ENCODE peak calls at places on chromosomes 3 and 15, in six cellular contexts. One of them, this sample, is unnamed.

GRCh38 chr15:73686781-73687256 is 2.6 kb downstream of the CD276 start:
- DNase-seq in HL-60: no peak
- DNase-seq in dorsolateral prefrontal cortex: no peak
- DNase-seq in astrocyte of the spinal cord: peak
- DNase-seq in mucosa of descending colon: no peak
- DNase-seq in neural crest cell: no peak
- DNase-seq in this sample: no peak

GRCh38 chr15:58842713-58843396 is 71.8 kb downstream of the MINDY2 start:
- DNase-seq in neural crest cell: no peak
- DNase-seq in dorsolateral prefrontal cortex: no peak
- DNase-seq in astrocyte of the spinal cord: no peak
- DNase-seq in mucosa of descending colon: no peak
- DNase-seq in HL-60: no peak
- DNase-seq in this sample: no peak

GRCh38 chr3:14368146-14368545 is 34.3 kb upstream of the SLC6A6 start:
- DNase-seq in dorsolateral prefrontal cortex: no peak
- DNase-seq in mucosa of descending colon: no peak
- DNase-seq in neural crest cell: no peak
- DNase-seq in astrocyte of the spinal cord: no peak
- DNase-seq in HL-60: no peak
- DNase-seq in this sample: no peak

GRCh38 chr3:12992629-12993021 is 80.6 kb downstream of the IQSEC1 start:
- DNase-seq in dorsolateral prefrontal cortex: no peak
- DNase-seq in mucosa of descending colon: no peak
- DNase-seq in neural crest cell: no peak
- DNase-seq in astrocyte of the spinal cord: no peak
- DNase-seq in HL-60: no peak
- DNase-seq in this sample: no peak

GRCh38 chr3:20043398-20043797 is 3.2 kb downstream of the KAT2B start:
- DNase-seq in HL-60: no peak
- DNase-seq in mucosa of descending colon: peak
- DNase-seq in dorsolateral prefrontal cortex: peak
- DNase-seq in astrocyte of the spinal cord: no peak
- DNase-seq in neural crest cell: no peak
- DNase-seq in this sample: no peak

GRCh38 chr3:12557472-12558105 is 702 bp downstream of the MKRN2 start:
- DNase-seq in neural crest cell: no peak
- DNase-seq in HL-60: no peak
- DNase-seq in mucosa of descending colon: no peak
- DNase-seq in dorsolateral prefrontal cortex: no peak
- DNase-seq in astrocyte of the spinal cord: peak
- DNase-seq in this sample: no peak

GRCh38 chr3:35772364-35773009 is 133.2 kb downstream of the ARPP21 start:
- DNase-seq in dorsolateral prefrontal cortex: no peak
- DNase-seq in HL-60: no peak
- DNase-seq in mucosa of descending colon: no peak
- DNase-seq in astrocyte of the spinal cord: peak
- DNase-seq in neural crest cell: no peak
- DNase-seq in this sample: no peak

GRCh38 chr15:65772909-65773308 is 19.2 kb downstream of the DENND4A start:
- DNase-seq in astrocyte of the spinal cord: no peak
- DNase-seq in neural crest cell: no peak
- DNase-seq in HL-60: no peak
- DNase-seq in dorsolateral prefrontal cortex: no peak
- DNase-seq in mucosa of descending colon: no peak
- DNase-seq in this sample: no peak

GRCh38 chr3:148881286-148881685 is 16.2 kb downstream of the CPA3 start:
- DNase-seq in astrocyte of the spinal cord: peak
- DNase-seq in mucosa of descending colon: no peak
- DNase-seq in HL-60: no peak
- DNase-seq in dorsolateral prefrontal cortex: no peak
- DNase-seq in neural crest cell: no peak
- DNase-seq in this sample: no peak

GRCh38 chr3:131883086-131883485 is 151.7 kb downstream of the CPNE4 start:
- DNase-seq in astrocyte of the spinal cord: no peak
- DNase-seq in neural crest cell: no peak
- DNase-seq in HL-60: no peak
- DNase-seq in dorsolateral prefrontal cortex: no peak
- DNase-seq in mucosa of descending colon: no peak
- DNase-seq in this sample: no peak

GRCh38 chr3:183822631-183823030 is 2.7 kb downstream of the MAP6D1 start:
- DNase-seq in astrocyte of the spinal cord: no peak
- DNase-seq in mucosa of descending colon: no peak
- DNase-seq in HL-60: no peak
- DNase-seq in dorsolateral prefrontal cortex: peak
- DNase-seq in neural crest cell: peak
- DNase-seq in this sample: no peak

GRCh38 chr3:101261506-101261905 is 58.9 kb downstream of the IMPG2 start:
- DNase-seq in mucosa of descending colon: no peak
- DNase-seq in neural crest cell: no peak
- DNase-seq in HL-60: no peak
- DNase-seq in dorsolateral prefrontal cortex: no peak
- DNase-seq in astrocyte of the spinal cord: peak
- DNase-seq in this sample: no peak

GRCh38 chr15:94470492-94470891 is 239.1 kb downstream of the MCTP2 start:
- DNase-seq in neural crest cell: no peak
- DNase-seq in dorsolateral prefrontal cortex: no peak
- DNase-seq in HL-60: no peak
- DNase-seq in mucosa of descending colon: no peak
- DNase-seq in astrocyte of the spinal cord: no peak
- DNase-seq in this sample: no peak

GRCh38 chr15:38994310-38994709 is 429.7 kb upstream of the RASGRP1 start:
- DNase-seq in mucosa of descending colon: no peak
- DNase-seq in astrocyte of the spinal cord: no peak
- DNase-seq in dorsolateral prefrontal cortex: no peak
- DNase-seq in neural crest cell: no peak
- DNase-seq in HL-60: no peak
- DNase-seq in this sample: no peak

GRCh38 chr3:150402217-150402616 is 5.9 kb upstream of the TSC22D2 start:
- DNase-seq in dorsolateral prefrontal cortex: no peak
- DNase-seq in mucosa of descending colon: no peak
- DNase-seq in HL-60: no peak
- DNase-seq in astrocyte of the spinal cord: no peak
- DNase-seq in neural crest cell: no peak
- DNase-seq in this sample: no peak

GRCh38 chr15:94844533-94845390 is 613.4 kb downstream of the MCTP2 start:
- DNase-seq in dorsolateral prefrontal cortex: no peak
- DNase-seq in neural crest cell: peak
- DNase-seq in mucosa of descending colon: peak
- DNase-seq in astrocyte of the spinal cord: peak
- DNase-seq in HL-60: no peak
- DNase-seq in this sample: peak

GRCh38 chr15:54273928-54274327 is 295.7 kb downstream of the UNC13C start:
- DNase-seq in dorsolateral prefrontal cortex: no peak
- DNase-seq in astrocyte of the spinal cord: no peak
- DNase-seq in neural crest cell: no peak
- DNase-seq in mucosa of descending colon: no peak
- DNase-seq in HL-60: no peak
- DNase-seq in this sample: peak

GRCh38 chr15:34203936-34204335 is 6.0 kb downstream of the KATNBL1 start:
- DNase-seq in mucosa of descending colon: no peak
- DNase-seq in astrocyte of the spinal cord: no peak
- DNase-seq in neural crest cell: no peak
- DNase-seq in HL-60: no peak
- DNase-seq in dorsolateral prefrontal cortex: no peak
- DNase-seq in this sample: no peak

GRCh38 chr3:108936924-108937689 is 16.6 kb downstream of the GUCA1C start:
- DNase-seq in HL-60: no peak
- DNase-seq in neural crest cell: no peak
- DNase-seq in astrocyte of the spinal cord: no peak
- DNase-seq in dorsolateral prefrontal cortex: no peak
- DNase-seq in mucosa of descending colon: no peak
- DNase-seq in this sample: no peak

GRCh38 chr15:46848704-46849103 is 868.6 kb upstream of the SEMA6D start:
- DNase-seq in HL-60: no peak
- DNase-seq in dorsolateral prefrontal cortex: no peak
- DNase-seq in astrocyte of the spinal cord: peak
- DNase-seq in neural crest cell: no peak
- DNase-seq in mucosa of descending colon: no peak
- DNase-seq in this sample: no peak

GRCh38 chr15:95825672-95826387 is 504.7 kb upstream of the NR2F2 start:
- DNase-seq in HL-60: no peak
- DNase-seq in dorsolateral prefrontal cortex: no peak
- DNase-seq in mucosa of descending colon: no peak
- DNase-seq in astrocyte of the spinal cord: no peak
- DNase-seq in neural crest cell: no peak
- DNase-seq in this sample: no peak

GRCh38 chr3:48989796-48990635 is at the start of gene P4HTM:
- DNase-seq in neural crest cell: peak
- DNase-seq in HL-60: peak
- DNase-seq in dorsolateral prefrontal cortex: peak
- DNase-seq in astrocyte of the spinal cord: peak
- DNase-seq in mucosa of descending colon: peak
- DNase-seq in this sample: peak
- TF ChIP-seq CTCF in neural crest cell: peak
- TF ChIP-seq CTCF in HL-60: no peak
- TF ChIP-seq CTCF in dorsolateral prefrontal cortex: peak
- TF ChIP-seq CTCF in astrocyte of the spinal cord: peak
- TF ChIP-seq CTCF in mucosa of descending colon: no peak
- TF ChIP-seq CTCF in this sample: no peak

GRCh38 chr3:15795563-15796308 is 2.0 kb downstream of the ANKRD28 start:
- DNase-seq in HL-60: no peak
- DNase-seq in dorsolateral prefrontal cortex: no peak
- DNase-seq in neural crest cell: no peak
- DNase-seq in astrocyte of the spinal cord: peak
- DNase-seq in mucosa of descending colon: no peak
- DNase-seq in this sample: no peak

GRCh38 chr3:15796331-15796730 is 1.4 kb downstream of the ANKRD28 start:
- DNase-seq in astrocyte of the spinal cord: no peak
- DNase-seq in mucosa of descending colon: no peak
- DNase-seq in HL-60: no peak
- DNase-seq in dorsolateral prefrontal cortex: no peak
- DNase-seq in neural crest cell: no peak
- DNase-seq in this sample: no peak

GRCh38 chr3:15796771-15797599 is 794 bp downstream of the ANKRD28 start:
- DNase-seq in neural crest cell: peak
- DNase-seq in dorsolateral prefrontal cortex: no peak
- DNase-seq in astrocyte of the spinal cord: peak
- DNase-seq in HL-60: no peak
- DNase-seq in mucosa of descending colon: no peak
- DNase-seq in this sample: no peak

GRCh38 chr3:15798533-15799245 is 910 bp upstream of the ANKRD28 start:
- DNase-seq in mucosa of descending colon: no peak
- DNase-seq in dorsolateral prefrontal cortex: no peak
- DNase-seq in HL-60: no peak
- DNase-seq in astrocyte of the spinal cord: no peak
- DNase-seq in neural crest cell: no peak
- DNase-seq in this sample: no peak

GRCh38 chr3:15797600-15798303 is at the start of gene ANKRD28:
- DNase-seq in mucosa of descending colon: no peak
- DNase-seq in HL-60: peak
- DNase-seq in dorsolateral prefrontal cortex: no peak
- DNase-seq in astrocyte of the spinal cord: peak
- DNase-seq in neural crest cell: peak
- DNase-seq in this sample: no peak
- TF ChIP-seq CTCF in mucosa of descending colon: no peak
- TF ChIP-seq CTCF in HL-60: no peak
- TF ChIP-seq CTCF in dorsolateral prefrontal cortex: no peak
- TF ChIP-seq CTCF in astrocyte of the spinal cord: no peak
- TF ChIP-seq CTCF in neural crest cell: peak
- TF ChIP-seq CTCF in this sample: no peak

GRCh38 chr3:52450489-52451236 is 3.2 kb downstream of the TNNC1 start:
- DNase-seq in mucosa of descending colon: no peak
- DNase-seq in dorsolateral prefrontal cortex: no peak
- DNase-seq in astrocyte of the spinal cord: no peak
- DNase-seq in neural crest cell: no peak
- DNase-seq in HL-60: no peak
- DNase-seq in this sample: no peak

GRCh38 chr3:52452570-52453221 is 1.1 kb downstream of the TNNC1 start:
- DNase-seq in neural crest cell: no peak
- DNase-seq in mucosa of descending colon: no peak
- DNase-seq in astrocyte of the spinal cord: no peak
- DNase-seq in dorsolateral prefrontal cortex: no peak
- DNase-seq in HL-60: no peak
- DNase-seq in this sample: no peak

GRCh38 chr3:52452126-52452525 is 1.7 kb downstream of the TNNC1 start:
- DNase-seq in neural crest cell: no peak
- DNase-seq in astrocyte of the spinal cord: no peak
- DNase-seq in HL-60: no peak
- DNase-seq in dorsolateral prefrontal cortex: no peak
- DNase-seq in mucosa of descending colon: no peak
- DNase-seq in this sample: no peak

GRCh38 chr3:52453496-52454234 is at the start of gene TNNC1:
- DNase-seq in neural crest cell: no peak
- DNase-seq in HL-60: no peak
- DNase-seq in dorsolateral prefrontal cortex: no peak
- DNase-seq in astrocyte of the spinal cord: no peak
- DNase-seq in mucosa of descending colon: no peak
- DNase-seq in this sample: no peak

DNA sequence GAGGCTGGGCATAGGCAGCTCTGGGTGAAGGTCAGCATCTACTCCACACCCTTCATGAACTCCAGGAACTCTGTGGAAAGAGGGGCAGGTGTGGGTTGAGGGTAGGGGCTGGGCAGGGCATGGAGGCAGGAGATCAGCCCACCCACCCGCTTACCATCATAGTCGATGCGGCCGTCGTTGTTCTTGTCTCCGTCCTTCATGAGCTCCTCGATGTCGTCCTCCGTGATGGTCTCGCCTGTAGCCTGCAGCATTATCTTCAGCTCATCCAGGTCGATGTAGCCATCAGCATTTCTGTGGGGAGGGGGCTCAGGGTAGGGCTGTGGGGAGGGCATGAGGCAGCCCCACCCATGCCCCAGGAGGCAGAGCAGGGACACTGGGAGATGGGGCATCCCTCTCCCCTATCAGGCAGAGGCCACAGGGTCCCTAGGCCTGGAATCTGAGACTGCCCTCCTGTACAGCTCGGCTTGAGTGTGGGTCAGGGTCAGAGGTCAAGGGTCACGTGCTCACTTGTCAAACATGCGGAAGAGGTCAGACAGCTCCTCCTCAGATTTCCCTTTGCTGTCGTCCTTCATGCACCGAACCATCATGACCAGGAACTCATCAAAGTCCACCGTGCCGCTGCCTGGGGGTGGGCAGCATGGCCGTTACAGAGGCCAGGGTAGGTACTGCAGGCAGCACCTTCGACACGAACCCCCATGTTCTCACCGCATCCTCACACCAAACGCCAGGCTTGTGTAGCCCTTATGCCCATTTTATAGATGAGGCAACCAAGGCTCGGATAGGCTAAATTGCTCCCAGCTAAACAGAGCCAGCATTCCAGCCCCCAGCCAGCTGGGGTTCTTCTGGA is 2.4 kb downstream of the TNNC1 start:
- DNase-seq in HL-60: no peak
- DNase-seq in dorsolateral prefrontal cortex: no peak
- DNase-seq in mucosa of descending colon: no peak
- DNase-seq in astrocyte of the spinal cord: no peak
- DNase-seq in neural crest cell: peak
- DNase-seq in this sample: no peak
- TF ChIP-seq CTCF in HL-60: no peak
- TF ChIP-seq CTCF in dorsolateral prefrontal cortex: no peak
- TF ChIP-seq CTCF in mucosa of descending colon: no peak
- TF ChIP-seq CTCF in astrocyte of the spinal cord: no peak
- TF ChIP-seq CTCF in neural crest cell: no peak
- TF ChIP-seq CTCF in this sample: peak

DNA sequence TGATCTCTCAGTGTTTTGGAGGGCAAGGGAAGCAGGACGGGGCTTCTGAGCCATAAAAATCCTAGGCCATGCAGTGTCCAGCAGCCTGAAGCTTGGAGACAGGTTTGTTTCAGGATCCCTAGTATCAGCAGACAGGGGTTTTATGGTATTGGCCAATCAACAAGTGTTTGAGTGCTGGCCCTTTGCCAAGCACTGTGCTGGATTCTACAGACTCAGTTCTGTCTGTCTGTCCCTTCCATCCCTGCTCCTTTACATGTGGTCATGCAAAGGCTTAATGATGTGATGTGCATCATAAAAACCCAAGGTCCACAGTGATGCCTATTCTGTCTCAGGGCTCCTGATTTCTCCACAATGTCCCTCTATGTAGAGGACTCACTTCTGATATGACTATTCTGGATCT is 184.1 kb downstream of the LRTM1 start:
- DNase-seq in dorsolateral prefrontal cortex: no peak
- DNase-seq in HL-60: no peak
- DNase-seq in neural crest cell: no peak
- DNase-seq in astrocyte of the spinal cord: no peak
- DNase-seq in mucosa of descending colon: no peak
- DNase-seq in this sample: no peak
- TF ChIP-seq CTCF in dorsolateral prefrontal cortex: no peak
- TF ChIP-seq CTCF in HL-60: no peak
- TF ChIP-seq CTCF in neural crest cell: no peak
- TF ChIP-seq CTCF in astrocyte of the spinal cord: no peak
- TF ChIP-seq CTCF in mucosa of descending colon: no peak
- TF ChIP-seq CTCF in this sample: no peak

This sample was measured in glutamatergic neuron.